ENCODE peak calls at places on chromosome 1, in nine cellular contexts. T is ascending aorta; B is foreskin fibroblast; J is CD8-positive, alpha-beta T cell; D is mammary epithelial cell; R is left ventricle myocardium inferior; N is body of pancreas; I is fibroblast of mammary gland; L is DND-41. O is an unnamed sample.

GRCh38 chr1:9062846-9063245 is 6.6 kb downstream of the SLC2A5 start:
- DNase-seq in R (no peak), L (no peak), T (no peak), B (no peak), J (no peak), N (no peak), I (no peak), D (no peak), O (no peak)

GRCh38 chr1:175572932-175573871 is 170.2 kb downstream of the TNR start:
- DNase-seq in L (no peak), B (no peak), N (peak), I (no peak), R (no peak), J (no peak), T (no peak), D (no peak), O (no peak)

GRCh38 chr1:1283821-1284220 is 3.6 kb downstream of the SCNN1D start:
- DNase-seq in J (no peak), B (no peak), R (no peak), D (no peak), N (no peak), I (no peak), L (no peak), T (no peak), O (peak)

GRCh38 chr1:156126701-156127534 is 12.4 kb downstream of the LMNA start:
- DNase-seq in B (peak), N (no peak), I (peak), D (peak), J (peak), T (peak), L (peak), R (peak), O (peak)

GRCh38 chr1:14440731-14441130 is 157.8 kb upstream of the KAZN start:
- DNase-seq in D (no peak), R (no peak), L (no peak), T (no peak), N (no peak), I (no peak), B (no peak), J (no peak), O (no peak)

GRCh38 chr1:46495778-46496177 is 6.1 kb downstream of the DMBX1 start:
- DNase-seq in J (no peak), L (no peak), R (no peak), N (no peak), D (no peak), B (no peak), T (no peak), I (no peak), O (no peak)

GRCh38 chr1:107739651-107740050 is 225.3 kb downstream of the VAV3 start:
- DNase-seq in R (no peak), B (no peak), T (no peak), L (no peak), J (no peak), D (no peak), I (no peak), N (no peak), O (no peak)

GRCh38 chr1:67687649-67688048 is 2.6 kb downstream of the GADD45A start:
- DNase-seq in B (peak), L (no peak), R (no peak), J (no peak), I (peak), N (no peak), D (peak), T (no peak), O (no peak)

GRCh38 chr1:27487927-27488522 is 1.9 kb downstream of the WASF2 start:
- DNase-seq in R (no peak), D (no peak), I (no peak), T (peak), N (no peak), J (no peak), L (no peak), B (no peak), O (peak)
- H3K4me3 ChIP-seq in R (peak), D (peak), I (peak), T (peak), N (no peak), J (peak), L (no peak), B (peak), O (peak)

DNA sequence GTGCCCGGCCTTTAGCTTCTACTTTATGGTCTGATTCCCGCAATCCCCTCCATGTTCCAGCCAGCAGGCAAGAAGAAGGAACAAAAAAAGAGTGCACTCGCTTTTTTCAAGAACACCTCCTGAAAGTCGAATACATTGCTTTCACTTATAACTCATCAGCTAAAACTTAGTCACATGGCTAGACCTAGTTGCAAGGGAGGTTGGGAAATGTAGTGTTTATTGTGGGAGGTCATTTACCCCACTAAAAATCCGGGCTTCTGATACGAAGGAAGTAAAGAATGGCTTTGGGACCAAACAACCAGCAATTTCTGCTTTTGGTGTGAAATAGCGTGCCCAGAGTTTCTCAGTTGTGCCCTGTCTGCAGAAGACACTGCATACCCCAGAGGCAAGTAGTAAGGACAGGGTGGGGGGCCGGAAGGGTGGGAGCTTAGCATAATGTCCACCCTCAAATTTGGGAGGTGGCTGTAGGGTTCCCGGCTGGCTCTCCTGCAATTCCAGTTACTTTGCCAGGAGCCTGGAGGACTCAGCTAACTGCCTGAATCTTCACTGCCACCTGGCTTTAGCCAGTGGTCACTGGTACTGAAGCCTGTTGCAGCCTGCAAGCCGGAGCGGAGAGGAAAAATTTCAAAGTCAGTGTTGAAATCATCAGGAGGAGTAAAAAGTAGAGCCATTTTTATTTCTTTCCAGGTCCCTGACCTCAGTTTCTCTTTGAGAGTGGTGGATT is 57.7 kb upstream of the F3 start:
- DNase-seq in T (no peak), B (peak), R (no peak), I (peak), D (peak), L (no peak), N (peak), J (no peak), O (no peak)
- TF ChIP-seq CTCF in T (peak), B (peak), R (peak), I (peak), D (peak), L (no peak), N (peak), J (no peak), O (no peak)

GRCh38 chr1:82007804-82008203 is 207.1 kb downstream of the ADGRL2 start:
- DNase-seq in R (no peak), I (no peak), D (no peak), T (no peak), B (no peak), N (no peak), L (no peak), J (no peak), O (no peak)
- H3K4me3 ChIP-seq in R (no peak), I (no peak), D (no peak), T (no peak), B (no peak), N (no peak), L (no peak), J (no peak), O (no peak)

GRCh38 chr1:30146448-30146847 is 576.9 kb downstream of the MATN1 start:
- DNase-seq in I (no peak), B (no peak), J (no peak), T (no peak), L (no peak), N (no peak), R (no peak), D (no peak), O (no peak)

GRCh38 chr1:30145723-30146263 is 577.6 kb downstream of the MATN1 start:
- DNase-seq in N (no peak), J (no peak), D (no peak), T (no peak), L (no peak), R (no peak), B (no peak), I (no peak), O (no peak)

GRCh38 chr1:30144831-30145230 is 578.6 kb downstream of the MATN1 start:
- DNase-seq in I (no peak), J (no peak), L (no peak), B (no peak), N (no peak), T (no peak), D (no peak), R (no peak), O (no peak)

GRCh38 chr1:30140566-30140965 is 582.8 kb downstream of the MATN1 start:
- DNase-seq in J (no peak), N (no peak), R (no peak), I (no peak), T (peak), L (no peak), B (no peak), D (no peak), O (no peak)

DNA sequence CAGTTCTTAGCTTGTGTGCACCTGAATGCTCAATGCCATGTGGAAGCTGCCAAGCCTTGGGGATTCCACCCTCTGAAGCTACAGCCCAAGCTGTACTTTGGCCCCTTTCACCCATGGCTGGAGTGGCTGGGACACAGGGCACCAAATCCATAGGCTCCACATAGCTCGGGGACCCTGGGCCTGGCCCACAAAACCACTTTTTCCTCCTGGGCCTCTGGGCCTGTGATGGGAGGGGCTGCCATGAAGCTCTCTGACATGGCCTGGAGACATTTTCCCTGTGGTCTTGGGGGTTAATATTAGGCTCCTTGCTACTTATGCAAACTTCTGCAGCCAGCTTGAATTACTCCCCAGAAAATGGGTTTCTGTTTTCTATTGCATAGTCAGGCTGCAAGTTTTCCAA is 579.9 kb downstream of the MATN1 start:
- DNase-seq in D (no peak), T (no peak), B (no peak), L (no peak), I (no peak), J (no peak), R (no peak), N (no peak), O (no peak)
- TF ChIP-seq CTCF in D (no peak), T (no peak), B (no peak), L (no peak), I (no peak), J (no peak), R (no peak), N (no peak), O (no peak)

GRCh38 chr1:50305808-50306207 is 117.4 kb downstream of the DMRTA2 start:
- DNase-seq in T (no peak), B (no peak), N (no peak), J (no peak), D (no peak), L (no peak), I (no peak), R (no peak), O (no peak)
- H3K4me3 ChIP-seq in T (no peak), B (no peak), N (no peak), J (no peak), D (no peak), L (no peak), I (no peak), R (no peak), O (no peak)

GRCh38 chr1:93700532-93701469 is 19.2 kb upstream of the BCAR3 start:
- DNase-seq in D (no peak), I (no peak), T (peak), N (no peak), L (no peak), J (no peak), R (no peak), B (no peak), O (no peak)

GRCh38 chr1:93695411-93696005 is 13.9 kb upstream of the BCAR3 start:
- DNase-seq in J (no peak), L (no peak), R (no peak), N (no peak), T (peak), D (no peak), B (no peak), I (no peak), O (peak)

GRCh38 chr1:93701619-93702018 is 20.0 kb upstream of the BCAR3 start:
- DNase-seq in R (no peak), N (no peak), L (no peak), T (peak), B (peak), J (no peak), D (peak), I (peak), O (peak)

GRCh38 chr1:93699676-93700168 is 18.1 kb upstream of the BCAR3 start:
- DNase-seq in T (peak), D (no peak), I (no peak), B (no peak), R (no peak), J (no peak), L (no peak), N (no peak), O (no peak)

GRCh38 chr1:93698351-93699112 is 16.9 kb upstream of the BCAR3 start:
- DNase-seq in B (no peak), I (no peak), R (no peak), N (no peak), D (peak), T (peak), L (no peak), J (no peak), O (no peak)
- TF ChIP-seq CTCF in B (no peak), I (no peak), R (no peak), N (no peak), D (no peak), T (no peak), L (no peak), J (no peak), O (no peak)

GRCh38 chr1:173210716-173211231 is 3.6 kb upstream of the TNFSF4 start:
- DNase-seq in I (no peak), L (no peak), J (no peak), T (no peak), R (no peak), N (no peak), D (no peak), B (no peak), O (no peak)

GRCh38 chr1:173208868-173209267 is 1.7 kb upstream of the TNFSF4 start:
- DNase-seq in I (no peak), T (no peak), L (no peak), J (no peak), R (no peak), B (no peak), N (no peak), D (no peak), O (no peak)

GRCh38 chr1:173210273-173210672 is 3.1 kb upstream of the TNFSF4 start:
- DNase-seq in L (no peak), R (no peak), N (no peak), D (no peak), B (no peak), T (no peak), J (no peak), I (no peak), O (no peak)

GRCh38 chr1:173206816-173207595 is at the start of gene TNFSF4:
- DNase-seq in D (no peak), J (no peak), I (peak), R (peak), N (peak), B (no peak), T (no peak), L (peak), O (peak)

GRCh38 chr1:173208146-173208545 is 1.0 kb upstream of the TNFSF4 start:
- DNase-seq in T (no peak), R (no peak), L (no peak), D (no peak), J (no peak), I (peak), B (no peak), N (no peak), O (no peak)
- H3K4me3 ChIP-seq in T (no peak), R (no peak), L (no peak), D (no peak), J (no peak), I (no peak), B (no peak), N (no peak), O (no peak)

GRCh38 chr1:153125536-153125935 is 12.2 kb upstream of the SPRR2F start:
- DNase-seq in R (no peak), T (no peak), L (no peak), D (no peak), N (no peak), B (no peak), J (no peak), I (no peak), O (no peak)

GRCh38 chr1:153120945-153121344 is 7.6 kb upstream of the SPRR2F start:
- DNase-seq in R (no peak), T (no peak), L (no peak), B (no peak), I (no peak), N (no peak), J (no peak), D (no peak), O (no peak)

GRCh38 chr1:153119491-153119971 is 6.2 kb upstream of the SPRR2F start:
- DNase-seq in L (no peak), T (no peak), D (no peak), R (no peak), J (no peak), I (no peak), N (peak), B (no peak), O (no peak)

GRCh38 chr1:153127296-153127695 is 14.0 kb upstream of the SPRR2F start:
- DNase-seq in J (no peak), R (no peak), L (no peak), T (no peak), D (peak), B (no peak), N (no peak), I (no peak), O (no peak)

GRCh38 chr1:153122831-153123421 is 9.6 kb upstream of the SPRR2F start:
- DNase-seq in T (no peak), I (no peak), R (no peak), D (peak), J (no peak), B (no peak), N (peak), L (no peak), O (peak)
- TF ChIP-seq CTCF in T (no peak), I (no peak), R (no peak), D (no peak), J (no peak), B (no peak), N (no peak), L (no peak), O (no peak)